ENCODE peak calls at places on chromosomes 1 and 21, in nine cellular contexts. E is MM.1S; L is NCI-H146; K is SW480; Q is stimulated activated effector memory CD8-positive, alpha-beta T cell treated with anti-CD3 and anti-CD28 coated beads, Interleukin-12 subunit alpha, Interleukin-12 subunit beta, amount 100 ng/mL, for 72 hours; B is DMS153; N is NCI-H1694; Y is activated CD4-positive, alpha-beta T cell treated with anti-CD3 and anti-CD28 coated beads, Interleukin-2, amount 10 ng/mL, durations not matched to agents 7 days and 5 days; Z is stimulated activated naive B cell treated with anti-CD40 and anti-IgM and Interleukin-4, amounts not matched to agents 10 μg/mL and 1 μg/mL and 100 μg/mL, for 72 hours. O is an unnamed sample.

GRCh38 chr1:182206628-182207239 is 145.2 kb upstream of the ZNF648 start:
- DNase-seq in K (no peak), Q (no peak), E (no peak), L (no peak), Y (no peak), Z (no peak), B (no peak), N (no peak), O (no peak)

GRCh38 chr1:34709547-34709946 is 45.3 kb upstream of the GJB5 start:
- DNase-seq in E (no peak), B (no peak), N (no peak), Y (no peak), Z (no peak), L (no peak), K (no peak), Q (no peak), O (no peak)

GRCh38 chr1:246284021-246284420 is 223.1 kb downstream of the SMYD3 start:
- DNase-seq in B (no peak), N (no peak), E (no peak), L (no peak), Q (no peak), K (no peak), Z (no peak), Y (no peak), O (no peak)

GRCh38 chr1:155859881-155860841 is 794 bp downstream of the SYT11 start:
- DNase-seq in L (peak), Z (peak), Q (peak), B (peak), E (no peak), N (peak), K (no peak), Y (peak), O (peak)

GRCh38 chr1:94616503-94616902 is 74.9 kb upstream of the F3 start:
- DNase-seq in Z (no peak), K (no peak), E (no peak), Y (no peak), L (no peak), Q (no peak), B (no peak), N (no peak), O (no peak)

GRCh38 chr1:214026985-214027384 is 39.2 kb downstream of the PROX1 start:
- DNase-seq in Y (no peak), Z (no peak), N (no peak), K (no peak), L (no peak), Q (no peak), E (no peak), B (no peak), O (no peak)

GRCh38 chr1:61515096-61515495 is 209.8 kb downstream of the TM2D1 start:
- DNase-seq in B (no peak), E (no peak), N (no peak), Q (no peak), Z (no peak), K (no peak), Y (no peak), L (no peak), O (no peak)

GRCh38 chr1:178774263-178774662 is 49.2 kb downstream of the RALGPS2 start:
- DNase-seq in Y (no peak), Z (no peak), N (peak), K (peak), L (peak), E (peak), Q (no peak), B (no peak), O (no peak)

GRCh38 chr1:100989306-100990077 is 36.1 kb downstream of the DPH5 start:
- DNase-seq in B (no peak), N (no peak), E (no peak), Z (no peak), K (no peak), Y (no peak), Q (no peak), L (no peak), O (no peak)

GRCh38 chr1:154951901-154952657 is 3.8 kb downstream of the PBXIP1 start:
- DNase-seq in Z (no peak), Q (no peak), E (peak), Y (peak), B (no peak), K (no peak), L (no peak), N (no peak), O (no peak)

GRCh38 chr1:210445485-210445884 is 116.8 kb downstream of the HHAT start:
- DNase-seq in Q (no peak), L (no peak), Z (no peak), K (no peak), N (no peak), Y (no peak), B (peak), E (no peak), O (no peak)

GRCh38 chr1:116185161-116185701 is 74.0 kb downstream of the MAB21L3 start:
- DNase-seq in N (no peak), Y (no peak), B (no peak), K (no peak), Z (no peak), E (no peak), Q (no peak), L (no peak), O (no peak)

GRCh38 chr1:212368073-212368484 is 46.6 kb downstream of the PACC1 start:
- DNase-seq in K (peak), E (peak), B (peak), Y (peak), Q (peak), L (peak), Z (peak), N (peak), O (peak)

GRCh38 chr21:39375446-39375845 is 26.6 kb upstream of the HMGN1 start:
- DNase-seq in N (no peak), B (no peak), K (no peak), Z (no peak), L (no peak), E (no peak), Q (no peak), Y (no peak), O (no peak)

GRCh38 chr1:8816831-8817412 is 518 bp downstream of the RERE start:
- DNase-seq in K (peak), E (peak), B (no peak), Z (peak), Y (peak), L (peak), Q (peak), N (no peak), O (peak)

GRCh38 chr1:234960722-234961467 is 167.7 kb downstream of the TOMM20 start:
- DNase-seq in Y (no peak), N (no peak), Q (no peak), K (peak), L (peak), B (peak), E (peak), Z (no peak), O (no peak)

GRCh38 chr1:97396463-97396862 is 524.4 kb downstream of the DPYD start:
- DNase-seq in K (no peak), Z (no peak), E (no peak), N (no peak), Q (no peak), Y (no peak), B (no peak), L (no peak), O (no peak)

GRCh38 chr1:47919113-47919833 is 77.9 kb downstream of the TRABD2B start:
- DNase-seq in Q (no peak), E (no peak), B (no peak), Y (no peak), K (no peak), L (no peak), Z (no peak), N (no peak), O (no peak)

GRCh38 chr1:177355575-177355974 is 184.8 kb downstream of the BRINP2 start:
- DNase-seq in N (peak), Q (no peak), E (peak), Y (no peak), Z (no peak), L (no peak), B (no peak), K (peak), O (no peak)

GRCh38 chr1:32733573-32734321 is 31.2 kb upstream of the SYNC start:
- DNase-seq in E (no peak), K (no peak), Y (no peak), N (no peak), Z (no peak), B (no peak), L (peak), Q (no peak), O (no peak)

GRCh38 chr1:160949881-160950280 is 4.7 kb downstream of the ITLN2 start:
- DNase-seq in B (no peak), N (no peak), Z (no peak), E (no peak), Q (no peak), Y (no peak), L (no peak), K (no peak), O (no peak)

GRCh38 chr1:232578681-232579195 is 51.2 kb downstream of the SIPA1L2 start:
- DNase-seq in Y (peak), Q (no peak), Z (no peak), E (peak), N (no peak), B (no peak), K (peak), L (no peak), O (no peak)

GRCh38 chr1:159936284-159936904 is 9.0 kb downstream of the IGSF9 start:
- DNase-seq in Q (peak), L (peak), Z (peak), E (peak), K (peak), B (peak), Y (peak), N (peak), O (peak)

GRCh38 chr1:186374313-186375151 is 521 bp downstream of the TPR start:
- DNase-seq in Q (peak), N (no peak), Z (peak), E (peak), Y (peak), L (peak), B (peak), K (peak), O (no peak)

GRCh38 chr21:22342855-22343254 is 1344.6 kb downstream of the NCAM2 start:
- DNase-seq in Y (no peak), E (peak), L (no peak), Q (no peak), K (no peak), N (no peak), B (no peak), Z (no peak), O (no peak)